ENCODE peak calls at places on chromosomes 7 and 10, in four cellular contexts. One of them, this sample, is unnamed.

GRCh38 chr10:7955446-7955845 is 99.0 kb upstream of the GATA3 start:
- DNase-seq in endothelial cell of umbilical vein: no peak
- DNase-seq in gastrocnemius medialis: no peak
- DNase-seq in cardiac fibroblast: no peak
- DNase-seq in this sample: peak

GRCh38 chr10:122055252-122055651 is 66.3 kb downstream of the TACC2 start:
- DNase-seq in endothelial cell of umbilical vein: no peak
- DNase-seq in gastrocnemius medialis: no peak
- DNase-seq in cardiac fibroblast: no peak
- DNase-seq in this sample: no peak

GRCh38 chr10:87816842-87817178 is 1.2 kb downstream of the ATAD1 start:
- DNase-seq in endothelial cell of umbilical vein: peak
- DNase-seq in gastrocnemius medialis: no peak
- DNase-seq in cardiac fibroblast: peak
- DNase-seq in this sample: peak

GRCh38 chr10:126787201-126787600 is 116.7 kb upstream of the C10orf90 start:
- DNase-seq in endothelial cell of umbilical vein: no peak
- DNase-seq in gastrocnemius medialis: no peak
- DNase-seq in cardiac fibroblast: no peak
- DNase-seq in this sample: no peak

GRCh38 chr7:84194484-84195260 is at the start of gene SEMA3A:
- DNase-seq in endothelial cell of umbilical vein: peak
- DNase-seq in gastrocnemius medialis: peak
- DNase-seq in cardiac fibroblast: peak
- DNase-seq in this sample: peak

GRCh38 chr10:119469325-119469707 is 73.2 kb downstream of the RGS10 start:
- DNase-seq in endothelial cell of umbilical vein: no peak
- DNase-seq in gastrocnemius medialis: no peak
- DNase-seq in cardiac fibroblast: no peak
- DNase-seq in this sample: no peak

GRCh38 chr7:17054836-17055235 is 173.1 kb upstream of the AGR3 start:
- DNase-seq in endothelial cell of umbilical vein: no peak
- DNase-seq in gastrocnemius medialis: no peak
- DNase-seq in cardiac fibroblast: no peak
- DNase-seq in this sample: peak

GRCh38 chr7:55065511-55066229 is 46.9 kb downstream of the EGFR start:
- DNase-seq in endothelial cell of umbilical vein: peak
- DNase-seq in gastrocnemius medialis: no peak
- DNase-seq in cardiac fibroblast: peak
- DNase-seq in this sample: peak

GRCh38 chr7:12770227-12770975 is 83.0 kb downstream of the ARL4A start:
- DNase-seq in endothelial cell of umbilical vein: peak
- DNase-seq in gastrocnemius medialis: no peak
- DNase-seq in cardiac fibroblast: no peak
- DNase-seq in this sample: peak

GRCh38 chr7:31933481-31933880 is 136.7 kb downstream of the PDE1C start:
- DNase-seq in endothelial cell of umbilical vein: no peak
- DNase-seq in gastrocnemius medialis: no peak
- DNase-seq in cardiac fibroblast: no peak
- DNase-seq in this sample: no peak

GRCh38 chr7:55158541-55158940 is 139.7 kb downstream of the EGFR start:
- DNase-seq in endothelial cell of umbilical vein: no peak
- DNase-seq in gastrocnemius medialis: no peak
- DNase-seq in cardiac fibroblast: no peak
- DNase-seq in this sample: peak

GRCh38 chr7:155343661-155344121 is 46.0 kb downstream of the INSIG1 start:
- DNase-seq in endothelial cell of umbilical vein: no peak
- DNase-seq in gastrocnemius medialis: no peak
- DNase-seq in cardiac fibroblast: no peak
- DNase-seq in this sample: no peak

GRCh38 chr7:155343150-155343549 is 45.5 kb downstream of the INSIG1 start:
- DNase-seq in endothelial cell of umbilical vein: no peak
- DNase-seq in gastrocnemius medialis: no peak
- DNase-seq in cardiac fibroblast: no peak
- DNase-seq in this sample: no peak

GRCh38 chr7:155344618-155345433 is 47.1 kb downstream of the INSIG1 start:
- DNase-seq in endothelial cell of umbilical vein: peak
- DNase-seq in gastrocnemius medialis: peak
- DNase-seq in cardiac fibroblast: peak
- DNase-seq in this sample: peak

GRCh38 chr7:155345490-155345889 is 47.8 kb downstream of the INSIG1 start:
- DNase-seq in endothelial cell of umbilical vein: no peak
- DNase-seq in gastrocnemius medialis: no peak
- DNase-seq in cardiac fibroblast: no peak
- DNase-seq in this sample: no peak

DNA sequence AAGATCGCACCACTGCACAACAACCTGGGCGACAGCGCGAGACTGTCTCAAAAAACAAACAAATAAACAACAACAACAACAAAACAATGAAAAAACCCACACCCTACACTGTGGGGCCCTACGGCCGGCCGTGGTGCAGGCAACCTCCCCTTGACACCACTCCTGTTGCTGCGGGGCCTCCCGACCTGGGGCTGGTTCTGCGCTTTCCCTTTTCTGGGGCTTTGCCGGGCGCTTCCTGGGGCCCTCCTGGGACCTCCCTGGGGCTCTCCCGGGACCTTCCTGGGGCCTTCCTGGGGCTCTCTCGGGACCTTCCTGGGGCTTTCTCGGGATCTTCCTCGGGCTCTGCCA is 46.6 kb downstream of the INSIG1 start:
- DNase-seq in endothelial cell of umbilical vein: no peak
- DNase-seq in gastrocnemius medialis: no peak
- DNase-seq in cardiac fibroblast: no peak
- DNase-seq in this sample: no peak
- H3K4me3 ChIP-seq in endothelial cell of umbilical vein: no peak
- H3K4me3 ChIP-seq in gastrocnemius medialis: no peak
- H3K4me3 ChIP-seq in cardiac fibroblast: no peak
- H3K4me3 ChIP-seq in this sample: no peak

GRCh38 chr7:103574536-103574935 is 128.5 kb upstream of the SLC26A5 start:
- DNase-seq in endothelial cell of umbilical vein: no peak
- DNase-seq in gastrocnemius medialis: no peak
- DNase-seq in cardiac fibroblast: no peak
- DNase-seq in this sample: no peak
- TF ChIP-seq CTCF in endothelial cell of umbilical vein: no peak
- TF ChIP-seq CTCF in gastrocnemius medialis: no peak
- TF ChIP-seq CTCF in cardiac fibroblast: no peak
- TF ChIP-seq CTCF in this sample: no peak

GRCh38 chr7:80630611-80631010 is 7.8 kb upstream of the CD36 start:
- DNase-seq in endothelial cell of umbilical vein: no peak
- DNase-seq in gastrocnemius medialis: no peak
- DNase-seq in cardiac fibroblast: peak
- DNase-seq in this sample: no peak
- H3K4me3 ChIP-seq in endothelial cell of umbilical vein: no peak
- H3K4me3 ChIP-seq in gastrocnemius medialis: peak
- H3K4me3 ChIP-seq in cardiac fibroblast: no peak
- H3K4me3 ChIP-seq in this sample: no peak

GRCh38 chr7:26398436-26399308 is 107.0 kb downstream of the SNX10 start:
- DNase-seq in endothelial cell of umbilical vein: peak
- DNase-seq in gastrocnemius medialis: peak
- DNase-seq in cardiac fibroblast: peak
- DNase-seq in this sample: peak
- TF ChIP-seq CTCF in endothelial cell of umbilical vein: no peak
- TF ChIP-seq CTCF in gastrocnemius medialis: no peak
- TF ChIP-seq CTCF in cardiac fibroblast: no peak
- TF ChIP-seq CTCF in this sample: no peak

GRCh38 chr7:30263090-30263710 is 21.2 kb upstream of the ZNRF2 start:
- DNase-seq in endothelial cell of umbilical vein: no peak
- DNase-seq in gastrocnemius medialis: no peak
- DNase-seq in cardiac fibroblast: no peak
- DNase-seq in this sample: no peak
- H3K4me3 ChIP-seq in endothelial cell of umbilical vein: no peak
- H3K4me3 ChIP-seq in gastrocnemius medialis: no peak
- H3K4me3 ChIP-seq in cardiac fibroblast: no peak
- H3K4me3 ChIP-seq in this sample: no peak

GRCh38 chr7:117384693-117385092 is 42.6 kb downstream of the ASZ1 start:
- DNase-seq in endothelial cell of umbilical vein: no peak
- DNase-seq in gastrocnemius medialis: no peak
- DNase-seq in cardiac fibroblast: no peak
- DNase-seq in this sample: no peak

GRCh38 chr7:117386125-117386709 is 41.1 kb downstream of the ASZ1 start:
- DNase-seq in endothelial cell of umbilical vein: no peak
- DNase-seq in gastrocnemius medialis: no peak
- DNase-seq in cardiac fibroblast: peak
- DNase-seq in this sample: peak

GRCh38 chr7:117383826-117384225 is 43.5 kb downstream of the ASZ1 start:
- DNase-seq in endothelial cell of umbilical vein: no peak
- DNase-seq in gastrocnemius medialis: no peak
- DNase-seq in cardiac fibroblast: no peak
- DNase-seq in this sample: no peak

GRCh38 chr7:117381357-117381756 is 45.9 kb downstream of the ASZ1 start:
- DNase-seq in endothelial cell of umbilical vein: no peak
- DNase-seq in gastrocnemius medialis: no peak
- DNase-seq in cardiac fibroblast: no peak
- DNase-seq in this sample: peak

DNA sequence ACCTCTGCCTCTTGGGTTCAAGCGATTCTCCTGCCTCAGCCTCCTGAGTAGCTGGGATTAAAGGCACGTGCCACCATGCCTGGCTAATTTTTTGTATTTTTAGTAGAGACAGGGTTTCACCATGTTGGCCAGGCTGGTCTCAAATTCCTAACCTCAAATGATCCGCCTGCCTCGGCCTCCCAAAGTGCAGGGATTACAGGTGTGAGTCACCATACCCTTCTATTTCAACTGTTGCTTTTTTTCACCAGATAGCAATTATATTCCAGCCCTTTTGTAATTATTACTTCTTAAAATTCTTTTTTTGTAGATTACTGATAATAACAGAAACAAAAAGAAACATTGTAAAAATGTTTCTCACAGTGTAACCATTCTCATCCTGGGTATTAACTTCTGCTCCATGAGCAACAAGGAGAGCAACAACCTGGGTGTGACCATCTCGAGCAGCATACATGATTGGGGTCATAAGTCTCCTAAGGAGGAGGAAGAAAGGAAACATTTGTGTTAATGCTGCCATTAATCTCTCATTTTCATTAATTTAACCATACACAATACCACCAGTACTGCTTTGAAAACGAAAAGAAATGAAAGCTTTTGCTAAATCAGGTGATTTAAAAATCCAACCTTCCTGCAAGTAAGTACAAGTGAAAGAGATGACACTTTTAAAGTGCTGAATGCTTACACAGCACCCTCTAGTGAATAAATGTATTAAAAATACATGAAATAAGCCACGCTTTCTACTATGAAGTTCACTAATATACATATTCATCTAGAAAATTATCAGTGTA is 41.8 kb downstream of the ASZ1 start:
- DNase-seq in endothelial cell of umbilical vein: peak
- DNase-seq in gastrocnemius medialis: no peak
- DNase-seq in cardiac fibroblast: peak
- DNase-seq in this sample: peak
- TF ChIP-seq CTCF in endothelial cell of umbilical vein: peak
- TF ChIP-seq CTCF in gastrocnemius medialis: no peak
- TF ChIP-seq CTCF in cardiac fibroblast: peak
- TF ChIP-seq CTCF in this sample: peak

DNA sequence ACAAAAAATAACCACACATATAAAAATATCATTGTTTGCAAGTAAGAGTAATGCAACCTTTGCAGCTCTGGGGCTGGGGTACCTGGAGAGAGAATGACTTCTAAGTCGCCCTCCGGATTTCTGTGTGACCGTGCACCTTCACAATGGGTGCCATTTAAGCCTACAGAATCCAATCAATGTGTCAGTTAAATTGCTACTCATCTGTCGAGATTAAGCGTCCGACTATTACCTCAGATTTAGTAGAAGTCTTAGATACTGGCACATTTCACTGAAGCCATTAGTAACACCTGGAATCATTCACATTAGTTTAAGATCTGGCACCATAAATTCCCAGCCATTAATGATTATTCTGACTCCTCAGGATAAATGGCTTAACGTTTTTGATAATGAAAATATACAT is 507.3 kb upstream of the MGMT start:
- DNase-seq in endothelial cell of umbilical vein: no peak
- DNase-seq in gastrocnemius medialis: no peak
- DNase-seq in cardiac fibroblast: no peak
- DNase-seq in this sample: no peak
- H3K4me3 ChIP-seq in endothelial cell of umbilical vein: no peak
- H3K4me3 ChIP-seq in gastrocnemius medialis: no peak
- H3K4me3 ChIP-seq in cardiac fibroblast: no peak
- H3K4me3 ChIP-seq in this sample: no peak

DNA sequence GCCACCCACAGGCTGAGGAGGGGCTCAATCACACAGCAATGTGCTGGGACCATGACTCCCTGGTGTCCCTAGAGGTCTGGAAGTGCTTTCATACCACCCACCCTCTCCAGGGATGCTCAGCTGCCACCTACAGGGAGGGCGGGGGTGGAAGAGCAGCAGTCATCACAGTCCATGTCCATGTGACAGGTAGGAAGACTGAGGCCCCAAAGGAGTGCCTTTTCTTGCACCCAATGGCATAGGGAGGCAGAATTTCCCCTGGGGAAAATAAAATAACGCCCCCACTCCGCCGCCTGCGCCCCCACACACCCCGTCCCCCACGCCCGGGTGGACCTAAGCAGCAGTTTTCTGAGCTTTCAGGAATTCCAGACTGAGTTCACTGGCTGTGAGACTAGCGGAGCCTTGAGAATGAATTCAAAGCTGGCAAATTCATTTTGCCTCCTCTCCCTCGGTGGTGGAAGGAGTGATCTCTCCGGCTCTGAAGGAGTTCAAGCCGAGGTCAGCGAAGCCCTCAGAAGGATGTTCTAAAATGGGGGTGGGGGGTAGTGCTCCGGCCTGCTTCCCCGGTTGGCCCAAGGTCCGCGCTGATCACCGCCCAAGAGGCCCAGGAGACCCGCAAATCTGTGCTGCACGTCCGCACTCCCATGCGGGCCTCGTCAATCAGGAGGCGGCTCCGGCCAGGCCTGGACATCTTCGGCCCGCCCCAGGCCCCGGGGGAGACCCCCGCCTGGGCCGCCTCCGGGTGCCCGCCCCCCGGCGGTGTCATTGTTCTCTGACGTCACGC is 2.1 kb upstream of the ZMIZ1 start:
- DNase-seq in endothelial cell of umbilical vein: peak
- DNase-seq in gastrocnemius medialis: peak
- DNase-seq in cardiac fibroblast: peak
- DNase-seq in this sample: peak
- TF ChIP-seq CTCF in endothelial cell of umbilical vein: no peak
- TF ChIP-seq CTCF in gastrocnemius medialis: no peak
- TF ChIP-seq CTCF in cardiac fibroblast: no peak
- TF ChIP-seq CTCF in this sample: peak

DNA sequence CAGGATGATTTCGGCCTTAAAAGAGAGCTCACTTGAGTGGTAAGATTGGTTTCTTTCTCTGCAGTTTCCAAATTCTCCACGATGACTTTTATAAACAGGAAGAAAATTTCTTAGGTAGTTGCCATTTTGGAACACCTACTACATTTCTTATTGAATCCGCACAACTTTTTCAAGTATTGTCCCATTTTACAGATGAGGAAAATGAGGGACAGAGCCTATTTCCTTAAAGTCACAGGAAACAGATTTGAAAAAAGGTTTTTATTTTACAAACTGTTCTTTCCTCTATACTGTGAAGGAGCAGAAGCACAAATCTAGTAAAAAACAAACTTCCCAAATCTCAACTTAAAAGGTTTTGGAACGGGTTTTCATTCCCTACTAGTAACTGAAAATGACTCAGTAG is 2.7 kb downstream of the YWHAG start:
- DNase-seq in endothelial cell of umbilical vein: no peak
- DNase-seq in gastrocnemius medialis: no peak
- DNase-seq in cardiac fibroblast: no peak
- DNase-seq in this sample: no peak
- H3K4me3 ChIP-seq in endothelial cell of umbilical vein: no peak
- H3K4me3 ChIP-seq in gastrocnemius medialis: no peak
- H3K4me3 ChIP-seq in cardiac fibroblast: no peak
- H3K4me3 ChIP-seq in this sample: no peak

This sample was measured in fibroblast of the aortic adventitia.